ENCODE peak calls at places on chromosomes 2 and 18, in seven cellular contexts. K is suprapubic skin; H is heart left ventricle; E is mesendoderm; C is CD8-positive, alpha-beta T cell; A is lung; F is cardiac muscle cell. O is an unnamed sample. For H3K4me1, the result is how much of the 10 kb centered on the place peaks cover.

GRCh38 chr18:41674466-41674865 is 280.6 kb upstream of the PIK3C3 start:
- DNase-seq in K (no peak), H (no peak), E (no peak), C (no peak), A (no peak), F (no peak), O (no peak)

GRCh38 chr2:16487686-16488085 is 177.9 kb downstream of the CYRIA start:
- DNase-seq in K (no peak), H (no peak), E (peak), C (no peak), A (peak), F (peak), O (no peak)

GRCh38 chr2:121295911-121296650 is 11.1 kb upstream of the TFCP2L1 start:
- DNase-seq in K (no peak), H (no peak), E (no peak), C (no peak), A (no peak), F (no peak), O (no peak)

GRCh38 chr2:44479127-44479887 is 117.6 kb downstream of the CAMKMT start:
- DNase-seq in K (no peak), H (peak), E (peak), C (peak), A (peak), F (peak), O (peak)

GRCh38 chr2:117851969-117852368 is 37.5 kb downstream of the DDX18 start:
- DNase-seq in K (no peak), H (no peak), E (peak), C (no peak), A (no peak), F (no peak), O (no peak)

GRCh38 chr2:1979569-1979968 is 235.3 kb upstream of the PXDN start:
- DNase-seq in K (no peak), H (no peak), E (no peak), C (no peak), A (no peak), F (no peak), O (no peak)

GRCh38 chr18:35861367-35862114 is 110.9 kb upstream of the RMP24 start:
- DNase-seq in K (no peak), H (peak), E (peak), C (no peak), A (peak), F (peak), O (no peak)

GRCh38 chr18:59691046-59691395 is 6.2 kb downstream of the CCBE1 start:
- DNase-seq in K (no peak), H (no peak), E (no peak), C (no peak), A (no peak), F (peak), O (no peak)

GRCh38 chr2:134108124-134108523 is 145.7 kb upstream of the MGAT5 start:
- DNase-seq in K (no peak), H (no peak), E (no peak), C (no peak), A (no peak), F (no peak), O (no peak)

GRCh38 chr2:127589876-127590275 is 54.4 kb downstream of the MYO7B start:
- DNase-seq in K (no peak), H (peak), E (no peak), C (no peak), A (no peak), F (no peak), O (no peak)

GRCh38 chr2:83844490-83844889 is 614.6 kb downstream of the SUCLG1 start:
- DNase-seq in K (no peak), H (no peak), E (peak), C (no peak), A (no peak), F (no peak), O (no peak)

GRCh38 chr2:157627594-157628281 is 926 bp downstream of the ACVR1C start:
- DNase-seq in K (no peak), H (no peak), E (peak), C (peak), A (peak), F (peak), O (peak)

GRCh38 chr2:138275881-138276280 is 225.7 kb upstream of the SPOPL start:
- DNase-seq in K (no peak), H (no peak), E (no peak), C (no peak), A (no peak), F (no peak), O (no peak)

GRCh38 chr2:232689152-232689910 is 7.8 kb upstream of the GIGYF2 start:
- DNase-seq in K (peak), H (peak), E (no peak), C (no peak), A (no peak), F (peak), O (no peak)

GRCh38 chr2:218267259-218267658 is 2.7 kb downstream of the AAMP start:
- DNase-seq in K (no peak), H (no peak), E (no peak), C (no peak), A (no peak), F (no peak), O (no peak)

GRCh38 chr2:218265626-218266025 is 4.3 kb downstream of the AAMP start:
- DNase-seq in K (peak), H (no peak), E (no peak), C (no peak), A (no peak), F (no peak), O (no peak)

GRCh38 chr2:218264773-218265601 is 4.2 kb downstream of the GPBAR1 start:
- DNase-seq in K (peak), H (no peak), E (no peak), C (no peak), A (no peak), F (no peak), O (no peak)

GRCh38 chr2:218263817-218264611 is 3.2 kb downstream of the GPBAR1 start:
- DNase-seq in K (peak), H (no peak), E (no peak), C (no peak), A (no peak), F (no peak), O (no peak)

DNA sequence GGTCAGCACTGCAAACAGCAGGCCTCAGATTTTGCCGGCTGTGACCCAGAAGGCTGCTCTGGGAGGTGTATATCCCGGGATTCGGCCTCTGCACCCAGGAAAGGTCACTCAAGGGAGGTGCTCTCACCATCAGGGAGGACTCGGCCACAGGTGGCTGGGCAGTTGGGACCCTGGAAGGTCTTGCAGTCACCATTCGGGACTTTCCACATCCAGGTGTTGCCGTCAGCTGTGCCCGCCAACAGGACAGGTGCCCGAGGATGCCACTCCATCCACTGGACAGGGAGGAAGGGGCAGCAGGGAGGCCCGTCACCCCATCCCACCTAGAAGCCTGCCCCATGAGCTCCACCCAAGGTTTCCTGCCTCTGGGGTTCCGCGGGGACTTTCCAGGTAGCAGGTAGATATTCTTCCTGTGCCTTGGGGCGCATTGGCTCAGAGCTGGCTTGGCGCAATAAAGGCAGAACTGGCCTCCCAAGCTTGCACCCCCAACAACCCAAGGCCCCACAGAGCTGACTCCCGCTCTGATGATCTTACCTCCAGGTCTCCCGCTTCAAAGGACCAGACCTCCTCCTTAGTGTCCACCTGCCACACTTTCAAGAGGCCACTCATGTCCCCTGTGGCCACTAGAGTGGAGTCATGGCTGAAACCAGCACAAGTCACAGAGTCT is 3.5 kb downstream of the AAMP start:
- DNase-seq in K (peak), H (no peak), E (no peak), C (no peak), A (no peak), F (no peak), O (no peak)
- H3K4me1 ChIP-seq in K (under half), H (under half), E (under half), C (under half), A (under half), F (under half), O (under half)

GRCh38 chr2:174753038-174753633 is 11.1 kb downstream of the CHRNA1 start:
- DNase-seq in K (no peak), H (no peak), E (no peak), C (no peak), A (no peak), F (no peak), O (no peak)

GRCh38 chr2:174750923-174751441 is 13.3 kb downstream of the CHRNA1 start:
- DNase-seq in K (no peak), H (no peak), E (peak), C (peak), A (no peak), F (no peak), O (peak)

GRCh38 chr2:174749793-174750192 is 14.5 kb downstream of the CHRNA1 start:
- DNase-seq in K (no peak), H (no peak), E (no peak), C (no peak), A (no peak), F (no peak), O (no peak)

GRCh38 chr2:174748948-174749347 is 15.3 kb downstream of the CHRNA1 start:
- DNase-seq in K (no peak), H (peak), E (peak), C (peak), A (peak), F (peak), O (peak)

DNA sequence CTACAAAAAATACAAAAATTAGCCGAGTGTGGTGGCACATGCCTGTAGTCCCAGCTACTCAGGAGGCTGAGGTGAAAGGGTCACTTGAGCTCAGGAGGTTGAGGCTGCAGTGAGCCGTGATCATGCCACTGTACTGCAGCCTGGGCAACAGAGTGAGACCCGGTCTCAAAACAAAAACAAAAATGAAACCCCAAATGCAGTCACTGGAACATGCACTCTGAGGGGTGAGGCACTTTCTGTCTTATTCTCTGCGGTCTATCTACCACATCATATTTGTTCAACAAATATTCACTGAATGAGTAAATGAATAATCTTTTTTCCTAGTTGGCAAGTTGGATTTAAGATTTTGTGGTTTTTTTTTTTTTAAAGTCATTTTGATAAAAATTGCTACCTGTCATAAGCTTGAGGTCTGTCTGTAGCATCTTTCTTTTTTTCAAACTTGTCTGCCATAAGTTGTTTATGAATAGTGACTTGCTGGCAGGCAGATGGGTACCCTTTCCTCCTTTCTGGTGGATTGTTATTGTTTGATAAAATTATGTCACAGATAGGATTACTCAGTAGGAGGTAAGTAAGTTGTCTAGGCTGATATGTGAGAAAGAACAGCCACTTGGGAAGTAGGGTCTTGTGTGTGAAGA is 11.8 kb downstream of the CHRNA1 start:
- DNase-seq in K (no peak), H (no peak), E (no peak), C (no peak), A (no peak), F (no peak), O (peak)
- H3K4me3 ChIP-seq in K (no peak), H (no peak), E (no peak), C (no peak), A (no peak), F (no peak), O (no peak)

GRCh38 chr2:144603334-144603733 is 83.4 kb upstream of the ZEB2 start:
- DNase-seq in K (no peak), H (no peak), E (no peak), C (no peak), A (no peak), F (no peak), O (no peak)
- H3K4me1 ChIP-seq in K (under half), H (under half), E (under half), C (under half), A (under half), F (under half), O (under half)

GRCh38 chr2:85578243-85579180 is 1.1 kb downstream of the VAMP8 start:
- DNase-seq in K (no peak), H (peak), E (peak), C (no peak), A (peak), F (no peak), O (no peak)
- H3K4me3 ChIP-seq in K (peak), H (peak), E (peak), C (peak), A (peak), F (no peak), O (peak)

O was measured in CD4-positive, CD25-positive, alpha-beta regulatory T cell.